ENCODE peak calls at places on chromosomes 5 and 9, in four cellular contexts. V is uterus, M is heart left ventricle, E is spleen. G is an unnamed sample. For H3K4me1, the result is how much of the 10 kb centered on the place peaks cover.

GRCh38 chr9:3528466-3528865 is 2.7 kb upstream of the RFX3 start:
- DNase-seq in V (no peak), M (no peak), E (no peak), G (no peak)

GRCh38 chr5:97094579-97095317 is 47.7 kb downstream of the LIX1 start:
- DNase-seq in V (no peak), M (no peak), E (no peak), G (no peak)

GRCh38 chr5:61813361-61813760 is 481.3 kb downstream of the ZSWIM6 start:
- DNase-seq in V (no peak), M (no peak), E (no peak), G (no peak)

GRCh38 chr9:72271617-72272478 is 93.2 kb downstream of the ZFAND5 start:
- DNase-seq in V (peak), M (no peak), E (no peak), G (peak)

GRCh38 chr9:38079410-38080105 is 10.5 kb upstream of the SHB start:
- DNase-seq in V (no peak), M (no peak), E (no peak), G (no peak)

GRCh38 chr5:181223041-181223728 is at the start of gene TRIM41:
- DNase-seq in V (peak), M (peak), E (peak), G (peak)

GRCh38 chr5:133763744-133764143 is 151.4 kb upstream of the FSTL4 start:
- DNase-seq in V (no peak), M (no peak), E (no peak), G (no peak)

GRCh38 chr5:87770016-87770415 is 357.3 kb upstream of the CCNH start:
- DNase-seq in V (no peak), M (no peak), E (no peak), G (no peak)

GRCh38 chr5:58491216-58491892 is at the start of gene GAPT:
- DNase-seq in V (no peak), M (no peak), E (no peak), G (no peak)

GRCh38 chr5:132815454-132815853 is 2.4 kb downstream of the SOWAHA start:
- DNase-seq in V (no peak), M (no peak), E (no peak), G (no peak)

GRCh38 chr5:102589661-102590060 is 90.9 kb upstream of the SLCO6A1 start:
- DNase-seq in V (no peak), M (no peak), E (no peak), G (no peak)

GRCh38 chr9:131298816-131299215 is 9.3 kb downstream of the PLPP7 start:
- DNase-seq in V (no peak), M (no peak), E (no peak), G (no peak)

GRCh38 chr9:131296906-131297500 is 7.5 kb downstream of the PLPP7 start:
- DNase-seq in V (no peak), M (no peak), E (no peak), G (no peak)

GRCh38 chr9:131299346-131299745 is 9.8 kb downstream of the PLPP7 start:
- DNase-seq in V (no peak), M (no peak), E (no peak), G (no peak)

GRCh38 chr9:131298341-131298740 is 8.8 kb downstream of the PLPP7 start:
- DNase-seq in V (no peak), M (no peak), E (no peak), G (no peak)

DNA sequence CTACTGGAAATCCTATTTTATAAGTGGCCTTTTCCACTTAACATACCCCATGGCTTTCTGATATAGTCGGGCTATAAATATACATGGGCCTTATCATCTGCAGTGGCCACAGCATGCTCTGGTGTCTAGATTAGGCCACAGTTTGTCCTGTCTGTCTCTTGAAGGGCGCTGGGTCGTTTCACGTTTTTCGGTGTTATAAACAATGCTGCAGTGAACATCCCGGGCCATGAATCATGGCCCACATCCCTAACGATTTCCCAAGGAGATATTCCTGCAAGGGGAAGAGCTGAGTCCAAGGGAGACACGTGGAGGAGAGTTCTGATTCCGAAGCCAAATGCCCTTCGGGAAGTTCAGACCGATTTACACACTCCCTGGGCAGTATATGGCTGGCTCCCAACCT is 8.4 kb downstream of the PLPP7 start:
- DNase-seq in V (no peak), M (no peak), E (no peak), G (no peak)
- TF ChIP-seq POLR2A in V (no peak), M (no peak), E (no peak), G (no peak)

GRCh38 chr9:133972041-133972970 is 19.8 kb downstream of the VAV2 start:
- DNase-seq in V (peak), M (peak), E (peak), G (no peak)
- H3K4me1 ChIP-seq in V (under half), M (under half), E (under half), G (under half)

GRCh38 chr5:78647838-78648358 is 674 bp downstream of the LHFPL2 start:
- DNase-seq in V (peak), M (peak), E (no peak), G (peak)
- TF ChIP-seq CTCF in V (no peak), M (no peak), E (no peak), G (no peak)

DNA sequence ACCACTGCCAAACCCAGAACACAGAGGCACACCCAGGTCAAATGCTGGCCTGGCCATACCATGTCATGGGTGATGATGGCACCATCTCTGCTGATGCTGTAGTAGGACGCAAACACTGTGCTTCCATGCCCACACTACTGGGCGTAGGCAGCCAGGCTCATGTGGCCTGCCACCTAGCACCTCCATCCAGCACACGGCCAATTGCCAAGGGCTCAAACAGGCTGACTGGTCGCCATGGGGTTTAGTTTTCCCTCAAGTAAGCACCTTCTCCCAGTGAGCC is 39.4 kb downstream of the BICD2 start:
- DNase-seq in V (no peak), M (no peak), E (no peak), G (no peak)
- TF ChIP-seq POLR2A in V (no peak), M (no peak), E (no peak), G (no peak)

GRCh38 chr9:129481824-129482511 is 138.9 kb downstream of the C9orf50 start:
- DNase-seq in V (peak), M (peak), E (peak), G (peak)
- H3K4me1 ChIP-seq in V (under half), M (half or more), E (under half), G (under half)

GRCh38 chr5:177489119-177489716 is 8.2 kb downstream of the PDLIM7 start:
- DNase-seq in V (no peak), M (peak), E (no peak), G (no peak)

GRCh38 chr5:177490311-177490991 is 7.0 kb downstream of the PDLIM7 start:
- DNase-seq in V (no peak), M (no peak), E (no peak), G (no peak)

GRCh38 chr5:177487144-177487543 is 10.3 kb downstream of the PDLIM7 start:
- DNase-seq in V (no peak), M (no peak), E (no peak), G (no peak)

GRCh38 chr5:177486256-177486655 is 11.1 kb downstream of the PDLIM7 start:
- DNase-seq in V (no peak), M (no peak), E (no peak), G (no peak)

DNA sequence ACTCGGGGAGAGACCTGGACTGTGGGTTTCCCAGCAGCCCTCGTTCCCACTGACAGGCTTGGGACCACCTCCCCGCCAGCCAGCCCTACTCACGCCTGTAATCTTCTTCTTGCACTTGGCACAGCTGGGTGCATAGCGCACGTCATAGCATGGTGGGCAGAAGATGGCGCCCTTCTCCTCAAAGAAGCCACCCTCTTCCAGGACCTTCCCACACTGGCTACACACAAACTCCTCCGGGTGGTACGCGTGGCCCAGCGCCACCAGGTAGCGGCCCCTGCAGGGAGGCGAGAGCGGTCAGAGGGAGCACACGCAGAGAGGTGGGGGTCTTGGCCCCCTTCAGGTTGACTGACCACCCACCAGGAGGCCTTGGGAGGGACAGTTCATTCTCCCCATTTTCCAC is 9.4 kb downstream of the PDLIM7 start:
- DNase-seq in V (no peak), M (no peak), E (no peak), G (no peak)
- TF ChIP-seq CTCF in V (no peak), M (no peak), E (no peak), G (no peak)

GRCh38 chr5:10445352-10445751 is 3.7 kb downstream of the ROPN1L start:
- DNase-seq in V (no peak), M (no peak), E (no peak), G (no peak)

GRCh38 chr5:10452768-10453331 is 11.2 kb downstream of the ROPN1L start:
- DNase-seq in V (no peak), M (no peak), E (no peak), G (no peak)

GRCh38 chr5:10451137-10451824 is 9.6 kb downstream of the ROPN1L start:
- DNase-seq in V (no peak), M (no peak), E (no peak), G (no peak)

GRCh38 chr5:10446490-10446889 is 4.8 kb downstream of the ROPN1L start:
- DNase-seq in V (no peak), M (no peak), E (no peak), G (no peak)

GRCh38 chr5:10448754-10449345 is 7.2 kb downstream of the ROPN1L start:
- DNase-seq in V (no peak), M (no peak), E (no peak), G (no peak)
- TF ChIP-seq POLR2A in V (no peak), M (no peak), E (no peak), G (no peak)

GRCh38 chr5:124902097-124902821 is 155.8 kb upstream of the ZNF608 start:
- DNase-seq in V (no peak), M (no peak), E (no peak), G (no peak)
- H3K4me1 ChIP-seq in V (under half), M (under half), E (under half), G (under half)

GRCh38 chr9:127825319-127826051 is 22.8 kb downstream of the FPGS start:
- DNase-seq in V (no peak), M (peak), E (peak), G (no peak)
- TF ChIP-seq CTCF in V (no peak), M (peak), E (no peak), G (no peak)

DNA sequence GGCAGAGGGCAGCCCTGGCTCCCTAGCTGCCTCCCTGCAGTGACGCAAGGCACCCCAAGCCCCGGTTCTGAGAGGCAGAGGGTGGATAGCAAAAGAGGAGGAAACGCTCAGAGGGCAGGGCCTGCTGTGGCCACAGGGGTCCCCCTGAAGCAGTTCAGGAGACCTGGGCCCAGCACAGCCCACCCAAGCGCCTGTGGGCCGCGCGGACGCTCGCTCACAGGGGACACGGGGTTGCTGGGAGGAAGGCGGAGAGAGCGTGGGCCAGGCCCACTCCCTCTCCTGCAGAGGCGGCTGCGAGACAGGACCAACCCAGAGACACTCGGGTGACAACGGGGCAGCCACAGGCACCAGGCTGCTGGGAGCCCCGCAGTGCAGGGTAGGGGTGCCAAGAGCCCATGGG is 7.9 kb upstream of the TMEM210 start:
- DNase-seq in V (no peak), M (no peak), E (no peak), G (no peak)
- TF ChIP-seq POLR2A in V (no peak), M (no peak), E (no peak), G (no peak)